ENCODE peak calls at places on chromosomes 6 and 20, in eight cellular contexts. One of them, this sample, is unnamed.
A peak's percentile ranks its signal among the peaks of the same experiment; 100 is the strongest.

GRCh38 chr6:21994821-21995220 is 302.0 kb downstream of the PRL start:
- DNase-seq in T-helper 2 cell: no peak
- DNase-seq in heart left ventricle: no peak
- DNase-seq in activated naive CD8-positive, alpha-beta T cell treated with anti-CD3 and anti-CD28 coated beads, Interleukin-2, amount 50 U/mL, for 16 hours: no peak
- DNase-seq in activated gamma-delta T cell treated with Interleukin-2 at 50 U/mL for 16 hours: no peak
- DNase-seq in GM03348: no peak
- DNase-seq in naive B cell: no peak
- DNase-seq in Calu3: no peak
- DNase-seq in this sample: no peak

GRCh38 chr6:53790886-53791285 is 3.9 kb upstream of the LRRC1 start:
- DNase-seq in activated gamma-delta T cell treated with Interleukin-2 at 50 U/mL for 16 hours: no peak
- DNase-seq in T-helper 2 cell: no peak
- DNase-seq in Calu3: no peak
- DNase-seq in naive B cell: no peak
- DNase-seq in activated naive CD8-positive, alpha-beta T cell treated with anti-CD3 and anti-CD28 coated beads, Interleukin-2, amount 50 U/mL, for 16 hours: no peak
- DNase-seq in GM03348: no peak
- DNase-seq in heart left ventricle: no peak
- DNase-seq in this sample: no peak

GRCh38 chr6:56916849-56917551 is 37.9 kb upstream of the BEND6 start:
- DNase-seq in naive B cell: no peak
- DNase-seq in heart left ventricle: no peak
- DNase-seq in GM03348: no peak
- DNase-seq in activated gamma-delta T cell treated with Interleukin-2 at 50 U/mL for 16 hours: no peak
- DNase-seq in Calu3: no peak
- DNase-seq in activated naive CD8-positive, alpha-beta T cell treated with anti-CD3 and anti-CD28 coated beads, Interleukin-2, amount 50 U/mL, for 16 hours: no peak
- DNase-seq in T-helper 2 cell: no peak
- DNase-seq in this sample: no peak

GRCh38 chr6:10901751-10902150 is 14.9 kb downstream of the SYCP2L start:
- DNase-seq in heart left ventricle: no peak
- DNase-seq in naive B cell: peak; percentile 63
- DNase-seq in activated gamma-delta T cell treated with Interleukin-2 at 50 U/mL for 16 hours: no peak
- DNase-seq in GM03348: no peak
- DNase-seq in T-helper 2 cell: no peak
- DNase-seq in Calu3: no peak
- DNase-seq in activated naive CD8-positive, alpha-beta T cell treated with anti-CD3 and anti-CD28 coated beads, Interleukin-2, amount 50 U/mL, for 16 hours: no peak
- DNase-seq in this sample: no peak

GRCh38 chr6:161486326-161486725 is 212.5 kb upstream of the AGPAT4 start:
- DNase-seq in Calu3: peak; percentile 26
- DNase-seq in T-helper 2 cell: no peak
- DNase-seq in heart left ventricle: peak; percentile 27
- DNase-seq in activated gamma-delta T cell treated with Interleukin-2 at 50 U/mL for 16 hours: no peak
- DNase-seq in activated naive CD8-positive, alpha-beta T cell treated with anti-CD3 and anti-CD28 coated beads, Interleukin-2, amount 50 U/mL, for 16 hours: no peak
- DNase-seq in naive B cell: no peak
- DNase-seq in GM03348: peak; percentile 63
- DNase-seq in this sample: peak; percentile 62

GRCh38 chr20:42018979-42019378 is 400.8 kb upstream of the CHD6 start:
- DNase-seq in heart left ventricle: no peak
- DNase-seq in naive B cell: no peak
- DNase-seq in GM03348: no peak
- DNase-seq in T-helper 2 cell: no peak
- DNase-seq in activated naive CD8-positive, alpha-beta T cell treated with anti-CD3 and anti-CD28 coated beads, Interleukin-2, amount 50 U/mL, for 16 hours: no peak
- DNase-seq in activated gamma-delta T cell treated with Interleukin-2 at 50 U/mL for 16 hours: no peak
- DNase-seq in Calu3: peak; percentile 45
- DNase-seq in this sample: no peak

GRCh38 chr20:24684954-24685691 is 215.7 kb downstream of the SYNDIG1 start:
- DNase-seq in activated gamma-delta T cell treated with Interleukin-2 at 50 U/mL for 16 hours: no peak
- DNase-seq in Calu3: no peak
- DNase-seq in naive B cell: no peak
- DNase-seq in GM03348: no peak
- DNase-seq in activated naive CD8-positive, alpha-beta T cell treated with anti-CD3 and anti-CD28 coated beads, Interleukin-2, amount 50 U/mL, for 16 hours: no peak
- DNase-seq in T-helper 2 cell: no peak
- DNase-seq in heart left ventricle: no peak
- DNase-seq in this sample: no peak

GRCh38 chr20:61049684-61050083 is 202.4 kb upstream of the CDH4 start:
- DNase-seq in Calu3: no peak
- DNase-seq in activated naive CD8-positive, alpha-beta T cell treated with anti-CD3 and anti-CD28 coated beads, Interleukin-2, amount 50 U/mL, for 16 hours: no peak
- DNase-seq in activated gamma-delta T cell treated with Interleukin-2 at 50 U/mL for 16 hours: no peak
- DNase-seq in naive B cell: no peak
- DNase-seq in T-helper 2 cell: no peak
- DNase-seq in heart left ventricle: no peak
- DNase-seq in GM03348: no peak
- DNase-seq in this sample: no peak

GRCh38 chr6:3205913-3206312 is 21.5 kb downstream of the TUBB2B start:
- DNase-seq in heart left ventricle: no peak
- DNase-seq in naive B cell: no peak
- DNase-seq in T-helper 2 cell: no peak
- DNase-seq in activated gamma-delta T cell treated with Interleukin-2 at 50 U/mL for 16 hours: no peak
- DNase-seq in Calu3: peak; percentile 54
- DNase-seq in GM03348: peak; percentile 65
- DNase-seq in activated naive CD8-positive, alpha-beta T cell treated with anti-CD3 and anti-CD28 coated beads, Interleukin-2, amount 50 U/mL, for 16 hours: no peak
- DNase-seq in this sample: peak; percentile 93

GRCh38 chr6:161198176-161198575 is 75.7 kb downstream of the AGPAT4 start:
- DNase-seq in activated naive CD8-positive, alpha-beta T cell treated with anti-CD3 and anti-CD28 coated beads, Interleukin-2, amount 50 U/mL, for 16 hours: no peak
- DNase-seq in heart left ventricle: no peak
- DNase-seq in GM03348: peak; percentile 38
- DNase-seq in activated gamma-delta T cell treated with Interleukin-2 at 50 U/mL for 16 hours: no peak
- DNase-seq in naive B cell: no peak
- DNase-seq in T-helper 2 cell: no peak
- DNase-seq in Calu3: no peak
- DNase-seq in this sample: peak; percentile 94

GRCh38 chr20:62064788-62065668 is 653 bp downstream of the TAF4 start:
- DNase-seq in heart left ventricle: no peak
- DNase-seq in activated naive CD8-positive, alpha-beta T cell treated with anti-CD3 and anti-CD28 coated beads, Interleukin-2, amount 50 U/mL, for 16 hours: no peak
- DNase-seq in Calu3: peak; percentile 58
- DNase-seq in naive B cell: no peak
- DNase-seq in T-helper 2 cell: no peak
- DNase-seq in activated gamma-delta T cell treated with Interleukin-2 at 50 U/mL for 16 hours: no peak
- DNase-seq in GM03348: peak; percentile 61
- DNase-seq in this sample: peak; percentile 49

GRCh38 chr20:40563296-40563950 is 125.6 kb downstream of the MAFB start:
- DNase-seq in Calu3: peak; percentile 98
- DNase-seq in GM03348: peak; percentile 15
- DNase-seq in activated gamma-delta T cell treated with Interleukin-2 at 50 U/mL for 16 hours: no peak
- DNase-seq in T-helper 2 cell: no peak
- DNase-seq in heart left ventricle: no peak
- DNase-seq in activated naive CD8-positive, alpha-beta T cell treated with anti-CD3 and anti-CD28 coated beads, Interleukin-2, amount 50 U/mL, for 16 hours: no peak
- DNase-seq in naive B cell: no peak
- DNase-seq in this sample: peak; percentile 1

GRCh38 chr6:12288211-12288618 is 1.9 kb upstream of the EDN1 start:
- DNase-seq in naive B cell: no peak
- DNase-seq in GM03348: no peak
- DNase-seq in heart left ventricle: no peak
- DNase-seq in activated naive CD8-positive, alpha-beta T cell treated with anti-CD3 and anti-CD28 coated beads, Interleukin-2, amount 50 U/mL, for 16 hours: no peak
- DNase-seq in Calu3: peak; percentile 45
- DNase-seq in T-helper 2 cell: no peak
- DNase-seq in activated gamma-delta T cell treated with Interleukin-2 at 50 U/mL for 16 hours: no peak
- DNase-seq in this sample: no peak

GRCh38 chr6:106870824-106871300 is 103.7 kb downstream of the CD24 start:
- DNase-seq in heart left ventricle: no peak
- DNase-seq in GM03348: no peak
- DNase-seq in activated gamma-delta T cell treated with Interleukin-2 at 50 U/mL for 16 hours: no peak
- DNase-seq in activated naive CD8-positive, alpha-beta T cell treated with anti-CD3 and anti-CD28 coated beads, Interleukin-2, amount 50 U/mL, for 16 hours: no peak
- DNase-seq in naive B cell: no peak
- DNase-seq in T-helper 2 cell: no peak
- DNase-seq in Calu3: peak; percentile 15
- DNase-seq in this sample: no peak

GRCh38 chr20:37387519-37388269 is 41.8 kb downstream of the SRC start:
- DNase-seq in naive B cell: no peak
- DNase-seq in T-helper 2 cell: no peak
- DNase-seq in activated gamma-delta T cell treated with Interleukin-2 at 50 U/mL for 16 hours: no peak
- DNase-seq in Calu3: no peak
- DNase-seq in GM03348: no peak
- DNase-seq in heart left ventricle: no peak
- DNase-seq in activated naive CD8-positive, alpha-beta T cell treated with anti-CD3 and anti-CD28 coated beads, Interleukin-2, amount 50 U/mL, for 16 hours: no peak
- DNase-seq in this sample: no peak

GRCh38 chr20:36670665-36671357 is 24.8 kb upstream of the SLA2 start:
- DNase-seq in T-helper 2 cell: no peak
- DNase-seq in activated gamma-delta T cell treated with Interleukin-2 at 50 U/mL for 16 hours: no peak
- DNase-seq in heart left ventricle: no peak
- DNase-seq in GM03348: no peak
- DNase-seq in Calu3: no peak
- DNase-seq in naive B cell: no peak
- DNase-seq in activated naive CD8-positive, alpha-beta T cell treated with anti-CD3 and anti-CD28 coated beads, Interleukin-2, amount 50 U/mL, for 16 hours: no peak
- DNase-seq in this sample: no peak

This sample was measured in adipocyte.